ENCODE peak calls at places on chromosomes 7 and 10, in four cellular contexts. G, I, S and R are unnamed samples.

GRCh38 chr7:2523461-2523905 is 3.9 kb downstream of the LFNG start:
- DNase-seq in I (no peak), S (no peak), G (no peak), R (peak; percentile 91)

GRCh38 chr10:124534231-124534798 is 72.7 kb downstream of the LHPP start:
- DNase-seq in I (no peak), S (no peak), G (no peak), R (peak; percentile 50)

GRCh38 chr10:78339251-78339650 is 305.6 kb downstream of the RPS24 start:
- DNase-seq in I (no peak), S (no peak), G (no peak), R (no peak)

GRCh38 chr10:131702521-131703356 is 198.1 kb upstream of the PPP2R2D start:
- DNase-seq in S (no peak), I (no peak), G (no peak), R (no peak)

GRCh38 chr7:47783456-47784240 is 164.6 kb downstream of the PKD1L1 start:
- DNase-seq in G (no peak), I (peak; percentile 97), S (peak; percentile 92), R (no peak)

GRCh38 chr10:70866424-70866823 is 21.9 kb downstream of the PCBD1 start:
- DNase-seq in G (no peak), I (peak; percentile 22), S (no peak), R (peak; percentile 55)

GRCh38 chr7:100852048-100852872 is at the start of gene SLC12A9:
- DNase-seq in S (no peak), G (peak; percentile 92), I (peak; percentile 89), R (peak; percentile 98)

GRCh38 chr10:129709627-129710509 is 242.8 kb downstream of the MGMT start:
- DNase-seq in S (no peak), G (no peak), I (no peak), R (no peak)

GRCh38 chr10:101901340-101901739 is 57.7 kb upstream of the KCNIP2 start:
- DNase-seq in S (no peak), I (no peak), G (no peak), R (no peak)

GRCh38 chr7:521221-522070 is 1.8 kb upstream of the PDGFA start:
- DNase-seq in G (peak; percentile 84), I (peak; percentile 45), S (no peak), R (peak; percentile 49)

GRCh38 chr10:130509881-130510689 is 373.9 kb downstream of the GLRX3 start:
- DNase-seq in I (no peak), G (no peak), S (no peak), R (peak; percentile 58)

GRCh38 chr7:94092980-94093379 is 88.8 kb upstream of the BET1 start:
- DNase-seq in I (no peak), S (no peak), G (no peak), R (no peak)

GRCh38 chr10:132335189-132336063 is 3.4 kb downstream of the LRRC27 start:
- DNase-seq in S (no peak), G (no peak), I (no peak), R (peak; percentile 89)

GRCh38 chr7:139855498-139856270 is 26.6 kb downstream of the TBXAS1 start:
- DNase-seq in G (no peak), I (no peak), S (no peak), R (no peak)

GRCh38 chr7:105353752-105354328 is 34.9 kb downstream of the SRPK2 start:
- DNase-seq in S (no peak), G (peak; percentile 33), I (peak; percentile 69), R (peak; percentile 43)

GRCh38 chr7:20328692-20329091 is 2.0 kb upstream of the ITGB8 start:
- DNase-seq in G (no peak), I (no peak), S (no peak), R (no peak)

GRCh38 chr7:13111230-13111629 is 423.8 kb downstream of the ARL4A start:
- DNase-seq in G (no peak), I (no peak), S (no peak), R (no peak)

GRCh38 chr7:111081553-111081952 is 9.4 kb upstream of the LRRN3 start:
- DNase-seq in G (no peak), S (no peak), I (no peak), R (no peak)

GRCh38 chr7:88694207-88694606 is 65.3 kb upstream of the ZNF804B start:
- DNase-seq in G (no peak), I (no peak), S (no peak), R (no peak)

GRCh38 chr7:82036146-82036886 is 266.5 kb upstream of the HGF start:
- DNase-seq in G (no peak), I (peak; percentile 84), S (no peak), R (no peak)

GRCh38 chr10:46523881-46524470 is 32.5 kb downstream of the GPRIN2 start:
- DNase-seq in I (peak; percentile 70), G (no peak), S (no peak), R (peak; percentile 42)

GRCh38 chr7:135231686-135232085 is 2.0 kb upstream of the STRA8 start:
- DNase-seq in S (no peak), I (no peak), G (no peak), R (no peak)

DNA sequence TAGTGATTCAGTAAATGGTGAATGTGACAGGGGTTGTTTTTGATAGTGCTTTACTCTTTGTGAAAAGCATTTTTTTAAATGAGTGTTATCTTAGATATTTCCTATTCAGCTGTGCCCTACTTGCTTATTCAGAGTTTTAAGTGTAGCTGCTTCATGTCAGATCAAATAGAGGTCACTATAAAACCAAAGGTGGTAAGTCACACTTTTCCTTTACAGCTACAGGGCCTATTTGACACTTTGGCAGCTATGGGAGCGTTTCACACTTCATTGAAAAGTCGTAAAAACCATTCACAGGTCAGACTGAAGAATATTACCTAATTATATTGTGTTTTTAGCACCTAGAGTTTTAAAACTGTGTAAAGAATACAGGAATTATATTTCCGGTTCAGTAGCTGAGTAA is 67.3 kb downstream of the ANKIB1 start:
- DNase-seq in S (no peak), I (no peak), G (no peak), R (no peak)
- H3K4me3 ChIP-seq in S (no peak overlapping the region), I (no peak overlapping the region), G (no peak overlapping the region), R (no peak overlapping the region)

GRCh38 chr10:75110006-75110632 is 1.3 kb upstream of the SAMD8 start:
- DNase-seq in I (no peak), G (no peak), S (no peak), R (no peak)

GRCh38 chr10:75108684-75109458 is 2.6 kb upstream of the SAMD8 start:
- DNase-seq in G (peak; percentile 37), I (peak; percentile 9), S (no peak), R (peak; percentile 41)

GRCh38 chr10:75109459-75109778 is 2.0 kb upstream of the SAMD8 start:
- DNase-seq in G (no peak), S (no peak), I (no peak), R (peak; percentile 5)

GRCh38 chr10:75111906-75112703 is 649 bp downstream of the SAMD8 start:
- DNase-seq in I (peak; percentile 51), S (peak; percentile 12), G (peak; percentile 49), R (peak; percentile 50)

GRCh38 chr10:75111367-75111905 is at the start of gene SAMD8:
- DNase-seq in G (peak; percentile 97), S (peak; percentile 39), I (peak; percentile 95), R (peak; percentile 98)
- TF ChIP-seq CTCF in G (no peak), S (peak; percentile 14), I (no peak), R (peak; percentile 89)

DNA sequence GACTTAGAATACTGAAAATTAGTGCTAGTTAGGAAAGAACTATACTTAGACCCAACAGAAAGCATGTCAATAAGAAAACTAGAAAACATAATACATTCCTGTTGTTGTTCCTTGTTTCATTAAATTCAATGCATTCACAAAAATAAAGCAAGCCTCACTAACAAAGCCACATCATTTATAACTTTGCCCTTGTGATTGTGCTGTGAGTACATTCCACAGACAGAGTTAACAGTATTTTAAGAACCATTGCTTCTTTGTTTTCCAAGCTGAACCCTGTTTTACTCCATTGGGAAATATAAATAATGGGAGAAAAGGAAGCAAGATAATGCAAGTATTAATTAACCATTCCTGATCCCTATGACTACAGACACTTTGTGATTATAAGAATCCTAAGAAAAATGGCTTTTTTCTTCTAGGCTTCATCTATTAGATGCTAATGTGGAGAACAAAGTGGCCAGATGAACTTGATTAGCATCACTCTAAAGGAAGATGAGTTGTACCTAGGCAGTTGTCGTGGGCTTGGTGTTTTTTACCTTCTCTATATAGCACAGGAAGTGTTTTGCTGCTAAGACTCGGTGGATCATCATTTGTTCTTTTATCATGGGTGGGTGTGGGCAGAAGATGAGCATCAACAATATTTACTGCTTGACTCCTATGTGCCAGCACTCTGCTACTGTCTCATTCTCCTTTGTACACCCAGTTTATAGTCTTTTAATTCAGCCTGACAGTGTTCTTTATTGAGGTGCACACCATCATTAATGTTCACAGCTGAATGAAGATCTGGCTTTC is 34.2 kb upstream of the ZNRF2 start:
- DNase-seq in I (no peak), S (no peak), G (no peak), R (no peak)
- H3K4me3 ChIP-seq in I (no peak overlapping the region), S (no peak overlapping the region), G (no peak overlapping the region), R (no peak overlapping the region)

GRCh38 chr7:132500727-132501410 is 75.4 kb downstream of the PLXNA4 start:
- DNase-seq in I (peak; percentile 76), G (peak; percentile 55), S (peak; percentile 1), R (no peak)
- TF ChIP-seq CTCF in I (peak; percentile 75), G (no peak), S (peak; percentile 55), R (no peak)

DNA sequence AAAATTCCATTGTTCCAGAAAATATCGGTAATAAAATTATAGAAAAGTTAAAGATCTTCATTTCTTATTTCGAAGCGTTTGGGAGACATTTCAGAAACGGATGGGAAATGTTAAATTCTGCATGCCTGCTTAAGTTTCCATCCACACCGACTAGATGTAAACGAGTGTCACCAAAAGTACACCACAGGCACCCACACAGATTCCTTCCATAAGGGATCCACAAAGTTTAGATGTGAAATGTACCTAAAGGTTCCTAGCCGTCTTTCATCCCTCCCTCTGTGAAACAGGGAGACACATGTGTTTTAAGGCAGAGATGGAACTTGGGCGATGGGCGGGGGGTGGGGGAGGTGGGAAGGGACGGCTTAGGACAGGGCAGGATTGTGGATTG is 621 bp upstream of the CAV1 start:
- DNase-seq in I (no peak), S (no peak), G (no peak), R (no peak)
- H3K4me3 ChIP-seq in I (peak overlapping the region; percentile 95), S (peak overlapping the region; percentile 88), G (peak overlapping the region; percentile 81), R (no peak overlapping the region)

DNA sequence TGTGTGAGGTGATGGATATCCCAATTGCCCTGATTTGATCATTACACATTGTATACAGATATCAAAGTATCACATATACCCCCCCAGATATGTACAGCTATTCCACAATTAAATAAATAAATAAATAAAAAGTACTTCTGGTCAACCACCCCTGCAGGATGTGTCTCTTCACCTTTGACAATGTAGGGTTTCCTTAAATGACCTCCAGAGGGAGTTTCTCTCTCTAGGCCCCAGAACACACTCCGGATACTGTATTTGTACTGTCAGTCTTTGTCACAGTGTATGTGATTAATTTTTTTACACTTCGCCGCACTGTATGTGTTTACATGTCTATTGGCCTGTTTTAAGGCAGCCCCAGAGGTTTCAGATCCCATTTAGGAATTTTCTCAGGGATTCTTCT is 123.6 kb downstream of the ADCYAP1R1 start:
- DNase-seq in S (no peak), I (no peak), G (no peak), R (no peak)
- TF ChIP-seq CTCF in S (peak; percentile 33), I (no peak), G (no peak), R (no peak)

DNA sequence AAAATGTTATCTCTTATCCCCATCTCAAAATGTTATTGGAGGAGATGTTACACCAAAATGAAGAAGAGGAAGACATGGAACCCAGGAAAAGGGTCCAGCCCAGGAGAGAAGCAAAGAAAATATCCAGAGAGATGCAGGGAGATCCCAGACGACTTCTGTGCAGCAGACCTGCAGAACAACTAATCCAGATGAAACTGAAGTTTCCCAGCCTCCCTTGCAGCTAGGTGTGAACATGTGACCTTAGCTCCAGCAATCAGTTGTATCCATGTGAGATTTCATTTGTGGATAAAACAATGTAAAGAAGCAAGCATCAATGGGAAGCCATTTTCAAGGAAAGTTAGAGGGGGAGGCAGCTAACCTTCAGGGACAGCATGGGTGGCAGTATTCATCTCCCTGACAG is 55.8 kb upstream of the NANOS1 start:
- DNase-seq in S (no peak), I (no peak), G (no peak), R (no peak)
- H3K4me3 ChIP-seq in S (no peak overlapping the region), I (no peak overlapping the region), G (no peak overlapping the region), R (no peak overlapping the region)